ENCODE peak calls at places on chromosomes 5 and 9, in nine cellular contexts. One of them, this sample, is unnamed.

GRCh38 chr9:35728041-35728971 is 3.7 kb downstream of the TLN1 start:
- DNase-seq in stimulated activated CD4-positive, alpha-beta T cell treated with anti-CD3 and anti-CD28 coated beads, Interleukin-2, amount 100 ng/mL, for 48 hours: peak; percentile 35
- DNase-seq in frontal cortex: no peak
- DNase-seq in EL: peak; percentile 97
- DNase-seq in ecto neural progenitor cell: peak; percentile 78
- DNase-seq in activated CD4-positive, alpha-beta T cell treated with anti-CD3 and anti-CD28 coated beads, Interleukin-2, amount 50 U/mL, for 1 hour: no peak
- DNase-seq in H7: peak; percentile 84
- DNase-seq in NCI-H1417: no peak
- DNase-seq in HEK293T: no peak
- DNase-seq in this sample: peak; percentile 86

GRCh38 chr5:96569770-96570169 is 92.4 kb upstream of the CAST start:
- DNase-seq in stimulated activated CD4-positive, alpha-beta T cell treated with anti-CD3 and anti-CD28 coated beads, Interleukin-2, amount 100 ng/mL, for 48 hours: no peak
- DNase-seq in frontal cortex: no peak
- DNase-seq in EL: no peak
- DNase-seq in ecto neural progenitor cell: no peak
- DNase-seq in activated CD4-positive, alpha-beta T cell treated with anti-CD3 and anti-CD28 coated beads, Interleukin-2, amount 50 U/mL, for 1 hour: no peak
- DNase-seq in H7: no peak
- DNase-seq in NCI-H1417: peak; percentile 55
- DNase-seq in HEK293T: no peak
- DNase-seq in this sample: no peak

GRCh38 chr9:2576631-2577030 is 45.0 kb upstream of the VLDLR start:
- DNase-seq in stimulated activated CD4-positive, alpha-beta T cell treated with anti-CD3 and anti-CD28 coated beads, Interleukin-2, amount 100 ng/mL, for 48 hours: no peak
- DNase-seq in frontal cortex: no peak
- DNase-seq in EL: no peak
- DNase-seq in ecto neural progenitor cell: no peak
- DNase-seq in activated CD4-positive, alpha-beta T cell treated with anti-CD3 and anti-CD28 coated beads, Interleukin-2, amount 50 U/mL, for 1 hour: no peak
- DNase-seq in H7: no peak
- DNase-seq in NCI-H1417: peak; percentile 40
- DNase-seq in HEK293T: no peak
- DNase-seq in this sample: no peak

GRCh38 chr5:134559672-134560071 is 34.2 kb downstream of the JADE2 start:
- DNase-seq in stimulated activated CD4-positive, alpha-beta T cell treated with anti-CD3 and anti-CD28 coated beads, Interleukin-2, amount 100 ng/mL, for 48 hours: no peak
- DNase-seq in frontal cortex: no peak
- DNase-seq in EL: no peak
- DNase-seq in ecto neural progenitor cell: no peak
- DNase-seq in activated CD4-positive, alpha-beta T cell treated with anti-CD3 and anti-CD28 coated beads, Interleukin-2, amount 50 U/mL, for 1 hour: no peak
- DNase-seq in H7: no peak
- DNase-seq in NCI-H1417: no peak
- DNase-seq in HEK293T: no peak
- DNase-seq in this sample: no peak

GRCh38 chr5:153626836-153627235 is 136.4 kb downstream of the GRIA1 start:
- DNase-seq in stimulated activated CD4-positive, alpha-beta T cell treated with anti-CD3 and anti-CD28 coated beads, Interleukin-2, amount 100 ng/mL, for 48 hours: no peak
- DNase-seq in frontal cortex: no peak
- DNase-seq in EL: no peak
- DNase-seq in ecto neural progenitor cell: no peak
- DNase-seq in activated CD4-positive, alpha-beta T cell treated with anti-CD3 and anti-CD28 coated beads, Interleukin-2, amount 50 U/mL, for 1 hour: no peak
- DNase-seq in H7: no peak
- DNase-seq in NCI-H1417: no peak
- DNase-seq in HEK293T: no peak
- DNase-seq in this sample: no peak

GRCh38 chr5:175595905-175596304 is 62.0 kb upstream of the HRH2 start:
- DNase-seq in stimulated activated CD4-positive, alpha-beta T cell treated with anti-CD3 and anti-CD28 coated beads, Interleukin-2, amount 100 ng/mL, for 48 hours: no peak
- DNase-seq in frontal cortex: no peak
- DNase-seq in EL: no peak
- DNase-seq in ecto neural progenitor cell: no peak
- DNase-seq in activated CD4-positive, alpha-beta T cell treated with anti-CD3 and anti-CD28 coated beads, Interleukin-2, amount 50 U/mL, for 1 hour: no peak
- DNase-seq in H7: no peak
- DNase-seq in NCI-H1417: no peak
- DNase-seq in HEK293T: no peak
- DNase-seq in this sample: no peak

GRCh38 chr9:136157477-136158265 is 39.0 kb upstream of the TMEM250 start:
- DNase-seq in stimulated activated CD4-positive, alpha-beta T cell treated with anti-CD3 and anti-CD28 coated beads, Interleukin-2, amount 100 ng/mL, for 48 hours: no peak
- DNase-seq in frontal cortex: no peak
- DNase-seq in EL: no peak
- DNase-seq in ecto neural progenitor cell: no peak
- DNase-seq in activated CD4-positive, alpha-beta T cell treated with anti-CD3 and anti-CD28 coated beads, Interleukin-2, amount 50 U/mL, for 1 hour: no peak
- DNase-seq in H7: no peak
- DNase-seq in NCI-H1417: no peak
- DNase-seq in HEK293T: no peak
- DNase-seq in this sample: no peak

GRCh38 chr9:22097712-22098111 is 88.6 kb upstream of the CDKN2B start:
- DNase-seq in stimulated activated CD4-positive, alpha-beta T cell treated with anti-CD3 and anti-CD28 coated beads, Interleukin-2, amount 100 ng/mL, for 48 hours: no peak
- DNase-seq in frontal cortex: no peak
- DNase-seq in EL: peak; percentile 86
- DNase-seq in ecto neural progenitor cell: no peak
- DNase-seq in activated CD4-positive, alpha-beta T cell treated with anti-CD3 and anti-CD28 coated beads, Interleukin-2, amount 50 U/mL, for 1 hour: no peak
- DNase-seq in H7: no peak
- DNase-seq in NCI-H1417: no peak
- DNase-seq in HEK293T: no peak
- DNase-seq in this sample: peak; percentile 87

GRCh38 chr9:129028192-129028966 is at the start of gene SH3GLB2:
- DNase-seq in stimulated activated CD4-positive, alpha-beta T cell treated with anti-CD3 and anti-CD28 coated beads, Interleukin-2, amount 100 ng/mL, for 48 hours: peak; percentile 99
- DNase-seq in frontal cortex: peak; percentile 99
- DNase-seq in EL: peak; percentile 90
- DNase-seq in ecto neural progenitor cell: peak; percentile 99
- DNase-seq in activated CD4-positive, alpha-beta T cell treated with anti-CD3 and anti-CD28 coated beads, Interleukin-2, amount 50 U/mL, for 1 hour: peak; percentile 93
- DNase-seq in H7: peak; percentile 100
- DNase-seq in NCI-H1417: peak; percentile 71
- DNase-seq in HEK293T: peak; percentile 98
- DNase-seq in this sample: peak; percentile 91

This sample was measured in mesenchymal stem cell.